ENCODE peak calls at places on chromosomes 12 and 14, in six cellular contexts. V is OCI-LY7; B is GM12865; X is upper lobe of right lung; Q is ascending aorta; S is effector memory CD4-positive, alpha-beta T cell. I is an unnamed sample.

GRCh38 chr14:54175298-54175942 is 218.8 kb upstream of the BMP4 start:
- DNase-seq in V (peak), B (peak), X (no peak), Q (no peak), S (peak), I (no peak)

GRCh38 chr12:6092784-6093722 is 31.4 kb downstream of the VWF start:
- DNase-seq in V (no peak), B (no peak), X (peak), Q (peak), S (no peak), I (no peak)

GRCh38 chr12:103785243-103786031 is 55.6 kb downstream of the NT5DC3 start:
- DNase-seq in V (no peak), B (no peak), X (no peak), Q (no peak), S (no peak), I (no peak)

GRCh38 chr12:19185262-19185929 is 55.9 kb downstream of the PLEKHA5 start:
- DNase-seq in V (no peak), B (no peak), X (no peak), Q (no peak), S (no peak), I (no peak)

GRCh38 chr14:21917699-21918436 is 244.2 kb upstream of the OR4E1 start:
- DNase-seq in V (peak), B (peak), X (no peak), Q (no peak), S (peak), I (no peak)

GRCh38 chr12:54984602-54985376 is at the start of gene TESPA1:
- DNase-seq in V (peak), B (peak), X (peak), Q (peak), S (peak), I (peak)

GRCh38 chr12:65119063-65119462 is 2.0 kb downstream of the WIF1 start:
- DNase-seq in V (no peak), B (no peak), X (no peak), Q (no peak), S (no peak), I (no peak)

GRCh38 chr12:94263011-94263786 is 114.8 kb downstream of the PLXNC1 start:
- DNase-seq in V (peak), B (peak), X (peak), Q (no peak), S (peak), I (peak)

GRCh38 chr12:46364777-46365580 is 7.6 kb downstream of the SLC38A2 start:
- DNase-seq in V (no peak), B (peak), X (no peak), Q (no peak), S (no peak), I (no peak)

GRCh38 chr12:112496493-112496892 is 77.7 kb downstream of the PTPN11 start:
- DNase-seq in V (no peak), B (peak), X (no peak), Q (no peak), S (no peak), I (peak)

GRCh38 chr12:71636704-71637115 is 26.9 kb downstream of the ZFC3H1 start:
- DNase-seq in V (peak), B (peak), X (no peak), Q (no peak), S (no peak), I (peak)

GRCh38 chr12:45407967-45408743 is 192.3 kb downstream of the ANO6 start:
- DNase-seq in V (peak), B (no peak), X (no peak), Q (no peak), S (no peak), I (no peak)

GRCh38 chr12:1047898-1048660 is 57.1 kb downstream of the ERC1 start:
- DNase-seq in V (no peak), B (no peak), X (no peak), Q (no peak), S (no peak), I (no peak)

GRCh38 chr14:58942516-58942915 is 246.0 kb upstream of the DAAM1 start:
- DNase-seq in V (no peak), B (no peak), X (no peak), Q (no peak), S (no peak), I (no peak)

GRCh38 chr12:105954891-105955607 is 183.7 kb downstream of the NUAK1 start:
- DNase-seq in V (no peak), B (no peak), X (no peak), Q (no peak), S (no peak), I (no peak)

GRCh38 chr12:119153477-119154434 is 25.0 kb upstream of the HSPB8 start:
- DNase-seq in V (no peak), B (peak), X (peak), Q (no peak), S (no peak), I (no peak)

GRCh38 chr14:96574633-96575191 is 72.5 kb downstream of the PAPOLA start:
- DNase-seq in V (no peak), B (no peak), X (no peak), Q (no peak), S (no peak), I (no peak)

GRCh38 chr12:109523071-109523470 is 45.6 kb downstream of the UBE3B start:
- DNase-seq in V (no peak), B (no peak), X (no peak), Q (no peak), S (no peak), I (no peak)

GRCh38 chr12:24719293-24719721 is 229.6 kb downstream of the BCAT1 start:
- DNase-seq in V (no peak), B (peak), X (no peak), Q (no peak), S (no peak), I (peak)

GRCh38 chr12:63319936-63320633 is 169.1 kb upstream of the AVPR1A start:
- DNase-seq in V (no peak), B (no peak), X (no peak), Q (no peak), S (no peak), I (no peak)

GRCh38 chr12:79344855-79345840 is 345.6 kb downstream of the PAWR start:
- DNase-seq in V (peak), B (peak), X (no peak), Q (no peak), S (no peak), I (no peak)

GRCh38 chr14:80959448-80960006 is 4.1 kb downstream of the TSHR start:
- DNase-seq in V (peak), B (peak), X (no peak), Q (no peak), S (peak), I (peak)

GRCh38 chr14:94180655-94181271 is 6.6 kb downstream of the PPP4R4 start:
- DNase-seq in V (peak), B (peak), X (no peak), Q (no peak), S (no peak), I (peak)

GRCh38 chr14:92625213-92625612 is 111.6 kb downstream of the RIN3 start:
- DNase-seq in V (no peak), B (no peak), X (no peak), Q (no peak), S (no peak), I (no peak)

GRCh38 chr12:129379076-129379804 is 524.6 kb downstream of the TMEM132D start:
- DNase-seq in V (no peak), B (no peak), X (no peak), Q (no peak), S (no peak), I (no peak)

GRCh38 chr12:131607658-131608447 is 103.0 kb upstream of the SFSWAP start:
- DNase-seq in V (no peak), B (peak), X (no peak), Q (no peak), S (no peak), I (peak)

GRCh38 chr12:53743277-53744129 is 8.3 kb downstream of the CISTR start:
- DNase-seq in V (peak), B (peak), X (peak), Q (no peak), S (peak), I (peak)

GRCh38 chr14:50864911-50865310 is 6.9 kb upstream of the ABHD12B start:
- DNase-seq in V (no peak), B (no peak), X (no peak), Q (no peak), S (no peak), I (no peak)

GRCh38 chr12:89351489-89352241 is 636 bp downstream of the DUSP6 start:
- DNase-seq in V (peak), B (peak), X (peak), Q (no peak), S (peak), I (peak)

GRCh38 chr14:38098074-38098846 is 109.4 kb upstream of the SSTR1 start:
- DNase-seq in V (no peak), B (no peak), X (no peak), Q (no peak), S (no peak), I (no peak)

GRCh38 chr12:15230751-15231150 is 9.5 kb upstream of the RERG start:
- DNase-seq in V (no peak), B (no peak), X (no peak), Q (no peak), S (no peak), I (no peak)

DNA sequence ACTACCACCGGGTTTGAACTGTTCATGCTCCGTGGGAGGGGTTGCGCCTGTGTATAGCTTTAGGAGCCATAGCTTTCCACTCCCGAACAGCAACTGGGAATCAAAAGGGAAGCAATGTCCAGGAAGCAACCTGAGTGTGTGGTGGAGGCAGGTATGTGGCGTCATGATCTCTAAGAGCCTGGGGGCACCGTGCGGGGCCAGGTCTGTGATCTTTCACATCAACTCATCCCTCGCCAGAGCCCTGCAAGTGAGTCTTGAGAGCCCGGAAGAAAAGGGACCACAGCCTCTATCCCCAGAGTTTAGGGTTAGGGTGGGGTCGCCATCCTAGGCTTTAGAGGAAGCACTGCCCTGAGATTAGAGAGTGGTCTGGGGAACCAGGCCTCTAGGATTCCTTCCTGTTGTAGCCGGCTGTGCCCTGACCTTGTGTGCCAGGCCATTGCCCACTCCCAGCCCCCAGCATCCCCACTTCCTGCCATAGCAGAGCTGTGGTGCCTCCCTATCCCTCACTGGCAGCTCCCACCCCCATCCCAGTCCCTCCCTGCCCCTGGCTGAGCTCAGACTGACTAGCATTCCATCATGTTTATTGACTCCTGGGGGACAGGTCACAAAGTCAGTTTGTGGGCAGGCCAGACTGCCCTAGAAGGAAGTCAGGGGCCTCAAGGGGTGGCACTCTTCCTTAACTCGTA is 733 bp upstream of the ADCY4 start:
- DNase-seq in V (no peak), B (no peak), X (peak), Q (no peak), S (no peak), I (no peak)
- H3K4me3 ChIP-seq in V (no peak), B (no peak), X (peak), Q (no peak), S (no peak), I (no peak)

GRCh38 chr14:67533754-67534085 is 630 bp downstream of the PLEKHH1 start:
- DNase-seq in V (no peak), B (no peak), X (no peak), Q (no peak), S (no peak), I (no peak)
- H3K4me3 ChIP-seq in V (no peak), B (no peak), X (peak), Q (peak), S (peak), I (peak)

DNA sequence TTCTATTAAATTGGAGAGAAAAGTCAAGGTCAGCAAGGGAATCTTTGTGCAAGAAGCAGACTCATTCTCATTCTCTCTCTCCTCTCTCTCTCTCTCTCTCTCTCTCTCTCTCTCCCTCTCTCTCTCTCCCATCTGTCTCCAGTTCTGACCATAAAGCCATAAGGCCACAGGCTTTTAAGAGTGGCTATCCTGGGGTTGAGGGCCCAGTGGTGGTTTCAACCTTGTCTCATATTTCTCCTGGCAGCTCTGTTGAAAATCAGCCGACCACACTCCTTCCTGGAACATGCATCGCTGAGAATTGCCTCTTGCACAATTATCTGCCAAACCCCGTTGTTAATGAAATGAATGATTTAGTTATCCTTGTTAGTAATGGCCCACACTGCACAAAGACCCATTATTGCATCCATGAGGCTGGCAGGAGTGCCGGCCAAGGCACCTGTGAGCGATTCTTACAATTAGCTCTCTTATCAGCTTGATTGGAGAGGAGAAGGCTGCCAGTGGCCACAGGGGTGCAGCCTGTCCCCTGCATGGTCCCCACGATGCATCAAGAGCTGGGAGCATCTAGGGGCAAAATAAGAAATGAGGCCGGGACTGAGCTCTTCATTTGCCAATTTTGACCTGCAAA is 30.4 kb upstream of the KCNA5 start:
- DNase-seq in V (no peak), B (no peak), X (no peak), Q (no peak), S (no peak), I (no peak)
- H3K4me3 ChIP-seq in V (no peak), B (no peak), X (no peak), Q (no peak), S (no peak), I (no peak)

DNA sequence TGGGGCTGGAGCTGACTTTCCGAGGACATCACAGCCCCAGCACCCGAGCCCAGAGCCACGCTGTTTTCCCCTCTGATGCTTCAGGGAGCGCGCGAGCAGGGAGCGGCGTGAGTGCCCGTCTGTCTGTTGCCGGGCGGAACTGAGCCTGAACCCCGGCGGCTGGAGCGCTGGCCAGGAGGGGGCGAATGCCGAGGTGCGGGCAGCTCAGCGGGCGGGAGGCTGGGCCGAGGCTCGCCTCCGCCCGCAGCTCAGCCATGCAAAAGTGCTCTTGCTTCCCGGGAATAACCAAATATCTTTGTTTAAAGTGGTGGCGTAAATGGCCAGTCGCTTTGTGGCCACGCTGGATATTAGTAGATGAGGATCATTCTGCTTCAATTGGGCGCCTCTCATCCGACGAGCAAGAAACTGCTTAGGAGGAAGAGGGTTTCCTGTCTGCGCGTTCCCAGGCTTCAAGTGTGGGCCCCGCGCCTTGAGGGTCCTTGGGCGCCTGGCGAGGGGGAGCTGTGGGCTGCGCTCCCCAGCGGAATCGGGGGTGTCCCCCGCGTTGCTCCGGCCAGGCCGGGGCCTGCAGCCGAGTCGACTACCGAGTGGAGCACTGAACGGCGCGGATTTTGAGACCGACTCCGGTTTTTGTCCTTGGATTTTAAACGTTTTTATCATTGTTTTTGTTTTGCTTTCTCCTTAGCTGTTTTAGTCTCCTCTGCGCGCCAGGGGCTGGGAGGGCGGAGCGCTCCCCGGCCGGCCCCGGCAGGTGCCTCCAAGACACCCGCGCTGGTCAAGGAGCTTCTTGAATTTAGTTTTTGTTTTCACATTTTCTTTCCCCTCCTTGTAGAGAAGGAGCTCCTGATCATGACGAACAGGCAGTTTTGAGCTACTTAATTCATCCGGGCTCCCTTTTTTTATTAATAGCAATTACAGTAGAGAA is 831 bp upstream of the NKX2-1 start:
- DNase-seq in V (no peak), B (no peak), X (peak), Q (no peak), S (no peak), I (no peak)
- H3K4me3 ChIP-seq in V (no peak), B (no peak), X (peak), Q (peak), S (no peak), I (no peak)